ENCODE peak calls at places on chromosomes 2 and 18, in five cellular contexts. G is body of pancreas, J is BJ, T is NCI-H524, V is H4. M is an unnamed sample.

GRCh38 chr2:106078091-106078490 is 116.0 kb downstream of the UXS1 start:
- DNase-seq in G (no peak), V (no peak), T (no peak), J (no peak), M (no peak)

GRCh38 chr2:237488295-237488694 is 1.2 kb downstream of the MLPH start:
- DNase-seq in T (no peak), G (no peak), V (no peak), J (no peak), M (no peak)

GRCh38 chr18:44733069-44733753 is 52.5 kb downstream of the SETBP1 start:
- DNase-seq in G (no peak), T (no peak), J (peak; percentile 60), V (peak; percentile 60), M (peak; percentile 62)

GRCh38 chr2:183996825-183997823 is 601.2 kb upstream of the ZNF804A start:
- DNase-seq in V (no peak), T (peak; percentile 87), G (peak; percentile 81), J (no peak), M (no peak)

GRCh38 chr2:163319006-163319405 is 416.8 kb downstream of the FIGN start:
- DNase-seq in V (peak; percentile 17), J (no peak), G (no peak), T (no peak), M (no peak)

GRCh38 chr2:126635281-126635680 is 20.7 kb upstream of the GYPC start:
- DNase-seq in J (no peak), G (no peak), V (no peak), T (no peak), M (no peak)

GRCh38 chr2:137939026-137939425 is 25.2 kb upstream of the HNMT start:
- DNase-seq in J (no peak), T (no peak), G (no peak), V (no peak), M (no peak)

GRCh38 chr2:105812180-105813044 is 67.7 kb downstream of the NCK2 start:
- DNase-seq in V (no peak), T (peak; percentile 94), J (no peak), G (peak; percentile 45), M (no peak)

GRCh38 chr2:213086566-213086965 is 64.8 kb downstream of the IKZF2 start:
- DNase-seq in J (no peak), G (no peak), T (no peak), V (no peak), M (no peak)

GRCh38 chr2:16218651-16219050 is 278.3 kb downstream of the MYCN start:
- DNase-seq in G (peak; percentile 32), T (peak; percentile 64), J (no peak), V (no peak), M (no peak)

GRCh38 chr2:10327896-10328666 is 25.4 kb downstream of the HPCAL1 start:
- DNase-seq in T (peak; percentile 32), V (no peak), G (peak; percentile 55), J (no peak), M (no peak)

GRCh38 chr2:9753665-9754531 is 89.4 kb upstream of the TAF1B start:
- DNase-seq in G (no peak), J (no peak), T (no peak), V (no peak), M (no peak)